ENCODE peak calls at places on chromosomes 4 and X, in ten cellular contexts. I is transverse colon, L is HCT116, D is thyroid gland, C is sigmoid colon, E is adrenal gland, K is spleen, G is ovary, Y is IMR-90, S is H1. F is an unnamed sample. For H3K36me3, the result is how much of the 10 kb centered on the place peaks cover.

GRCh38 chr4:77538574-77539157 is 67.0 kb upstream of the CXCL13 start:
- DNase-seq in D (peak), Y (no peak), S (no peak), L (peak), G (no peak), C (no peak), I (no peak), E (peak), K (no peak), F (no peak)

GRCh38 chr4:87949961-87950360 is 25.6 kb upstream of the SPP1 start:
- DNase-seq in S (no peak), G (no peak), Y (peak), K (no peak), I (no peak), E (peak), D (no peak), C (no peak), L (no peak), F (no peak)

GRCh38 chr4:155353923-155354540 is 22.7 kb downstream of the MAP9 start:
- DNase-seq in S (no peak), G (peak), I (peak), Y (peak), L (peak), K (peak), E (peak), D (peak), C (peak), F (no peak)

GRCh38 chr4:65120287-65120686 is 550.0 kb downstream of the EPHA5 start:
- DNase-seq in C (no peak), K (no peak), G (no peak), Y (no peak), D (no peak), S (no peak), I (no peak), L (no peak), E (no peak), F (no peak)

GRCh38 chr4:4762300-4762699 is 97.2 kb upstream of the MSX1 start:
- DNase-seq in E (no peak), C (no peak), Y (no peak), G (no peak), L (no peak), K (no peak), I (no peak), D (no peak), S (no peak), F (no peak)

GRCh38 chr4:41715155-41715554 is 33.4 kb downstream of the PHOX2B start:
- DNase-seq in C (no peak), K (no peak), D (no peak), Y (no peak), I (no peak), L (no peak), E (no peak), G (no peak), S (no peak), F (no peak)

GRCh38 chr4:6753891-6754290 is 28.6 kb upstream of the KIAA0232 start:
- DNase-seq in S (no peak), Y (no peak), K (no peak), C (no peak), L (no peak), I (no peak), E (no peak), G (no peak), D (no peak), F (no peak)

GRCh38 chr4:159444668-159445067 is 341.8 kb downstream of the RAPGEF2 start:
- DNase-seq in G (no peak), S (no peak), K (no peak), L (no peak), I (no peak), Y (peak), E (no peak), D (no peak), C (no peak), F (no peak)

GRCh38 chr4:109657854-109658253 is 45.4 kb downstream of the CASP6 start:
- DNase-seq in E (no peak), K (no peak), C (no peak), D (no peak), S (no peak), I (no peak), G (no peak), Y (no peak), L (no peak), F (no peak)

DNA sequence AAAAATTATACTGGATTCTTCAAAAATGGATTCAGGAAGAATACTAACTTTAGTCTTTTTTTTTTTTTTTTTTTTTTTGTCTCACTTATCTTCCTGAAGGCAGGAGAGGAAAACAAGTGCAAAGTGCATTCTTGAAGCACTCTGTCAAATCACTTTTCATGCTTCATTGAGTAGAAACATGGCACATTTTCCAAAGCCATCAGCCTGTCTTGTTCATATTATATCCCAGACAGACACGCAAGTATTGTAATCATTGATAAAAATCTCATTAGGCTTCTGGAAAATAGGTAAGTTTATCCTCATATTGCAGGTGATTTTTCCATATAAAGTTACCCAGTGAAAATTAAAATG is 1.3 kb downstream of the BBS12 start:
- DNase-seq in D (no peak), L (no peak), K (no peak), I (no peak), G (no peak), Y (no peak), E (no peak), C (no peak), S (no peak), F (no peak)
- H3K4me3 ChIP-seq in D (no peak), L (peak), K (no peak), I (peak), G (no peak), Y (no peak), E (peak), C (peak), S (peak), F (no peak)

GRCh38 chr4:99838927-99839326 is 22.3 kb downstream of the DAPP1 start:
- DNase-seq in Y (no peak), C (no peak), G (no peak), L (no peak), I (no peak), K (no peak), E (no peak), S (no peak), D (no peak), F (no peak)
- H3K36me3 ChIP-seq in Y (under half), C (under half), G (under half), L (under half), I (under half), K (under half), E (under half), S (under half), D (under half), F (under half)

GRCh38 chrX:136251042-136251991 is at the start of gene MAP7D3:
- DNase-seq in D (peak), K (peak), G (peak), E (peak), Y (peak), S (peak), L (peak), C (peak), I (peak), F (peak)
- TF ChIP-seq POLR2A in D (peak), K (no peak), G (no peak), E (no peak), Y (peak), S (peak), L (peak), C (peak), I (no peak), F (no peak)

GRCh38 chr4:2714918-2715317 is 41.2 kb downstream of the TNIP2 start:
- DNase-seq in C (peak), L (no peak), G (no peak), S (no peak), K (no peak), E (no peak), Y (no peak), I (no peak), D (no peak), F (no peak)

GRCh38 chr4:2714071-2714770 is 41.9 kb downstream of the TNIP2 start:
- DNase-seq in S (no peak), C (peak), G (no peak), Y (peak), D (peak), E (peak), I (no peak), K (peak), L (no peak), F (no peak)

GRCh38 chr4:2712261-2712842 is 43.8 kb downstream of the TNIP2 start:
- DNase-seq in G (no peak), E (no peak), Y (no peak), D (no peak), S (no peak), K (no peak), I (no peak), L (peak), C (peak), F (no peak)

GRCh38 chr4:2715426-2715825 is 40.7 kb downstream of the TNIP2 start:
- DNase-seq in S (no peak), D (no peak), I (no peak), Y (no peak), G (no peak), K (no peak), E (no peak), L (no peak), C (peak), F (no peak)

DNA sequence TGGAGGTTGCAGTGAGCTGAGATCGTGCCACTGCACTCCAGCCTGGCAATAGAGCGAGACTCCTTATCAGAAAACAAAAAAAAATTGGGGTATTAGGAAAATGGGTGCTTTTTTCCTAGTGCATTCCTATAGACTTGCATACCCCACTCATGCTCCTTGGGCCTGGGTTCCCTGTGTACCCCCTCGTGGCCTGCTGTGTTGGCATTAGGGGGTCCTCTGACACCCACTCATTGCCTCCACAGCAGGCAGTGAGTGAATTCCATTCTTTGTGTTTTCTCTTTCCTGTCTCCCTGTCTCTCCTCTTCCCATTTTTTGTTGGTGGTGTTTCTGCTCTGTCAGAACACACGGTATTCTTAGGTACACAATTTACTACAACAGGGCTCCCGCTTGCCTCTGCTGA is 42.8 kb downstream of the TNIP2 start:
- DNase-seq in Y (no peak), D (no peak), I (no peak), K (no peak), G (no peak), S (no peak), L (no peak), E (no peak), C (no peak), F (no peak)
- H3K4me3 ChIP-seq in Y (no peak), D (no peak), I (no peak), K (no peak), G (no peak), S (no peak), L (no peak), E (no peak), C (no peak), F (no peak)

GRCh38 chr4:13617801-13618200 is 9.7 kb downstream of the BOD1L1 start:
- DNase-seq in L (no peak), E (no peak), K (no peak), C (no peak), S (no peak), I (no peak), Y (no peak), D (no peak), G (no peak), F (no peak)

GRCh38 chr4:13616597-13616996 is 10.9 kb downstream of the BOD1L1 start:
- DNase-seq in S (no peak), Y (no peak), E (no peak), G (no peak), C (no peak), D (no peak), I (no peak), L (no peak), K (no peak), F (no peak)

GRCh38 chr4:13612569-13612968 is 15.0 kb downstream of the BOD1L1 start:
- DNase-seq in I (no peak), D (no peak), C (no peak), E (no peak), G (no peak), S (no peak), K (no peak), L (no peak), Y (no peak), F (no peak)

GRCh38 chr4:13615162-13615561 is 12.4 kb downstream of the BOD1L1 start:
- DNase-seq in K (no peak), C (no peak), I (no peak), G (no peak), D (no peak), Y (no peak), S (no peak), L (no peak), E (no peak), F (no peak)

DNA sequence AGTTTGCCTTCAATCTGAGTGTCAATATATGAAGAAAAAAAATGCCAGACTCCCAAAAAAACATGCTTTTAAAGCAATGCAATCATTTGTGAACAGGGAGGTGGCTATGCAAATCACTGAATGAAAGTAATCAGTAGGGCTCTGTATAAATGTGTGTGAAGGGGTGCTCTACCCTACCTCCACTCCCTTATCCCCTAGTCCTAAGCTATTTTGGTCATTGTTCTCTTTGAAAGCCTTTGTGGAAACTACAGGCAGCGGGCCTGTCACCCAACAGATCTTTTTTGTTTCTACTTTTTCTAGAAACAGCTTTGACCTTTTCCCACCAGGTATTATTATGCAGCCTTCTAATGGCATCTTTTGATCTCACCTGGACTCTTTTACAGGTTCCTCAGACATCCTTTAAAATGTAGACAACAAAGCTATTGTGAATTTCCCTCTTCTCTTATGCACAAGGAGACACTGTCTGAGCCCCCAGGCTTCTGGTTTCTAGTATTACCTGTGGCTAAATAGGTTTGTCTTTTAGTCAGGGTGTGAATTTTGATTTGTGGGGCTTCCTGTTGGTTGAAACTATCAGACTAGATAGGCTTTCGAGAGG is 9.2 kb downstream of the BOD1L1 start:
- DNase-seq in G (no peak), I (no peak), D (no peak), Y (no peak), K (no peak), S (no peak), C (no peak), E (no peak), L (no peak), F (no peak)
- H3K36me3 ChIP-seq in G (under half), I (half or more), D (under half), Y (under half), K (half or more), S (under half), C (half or more), E (under half), L (under half), F (under half)

GRCh38 chr4:74038161-74039064 is at the start of gene CXCL3:
- DNase-seq in L (no peak), G (peak), E (peak), D (peak), I (peak), Y (peak), C (peak), K (peak), S (no peak), F (peak)
- TF ChIP-seq POLR2A in L (no peak), G (no peak), E (no peak), D (peak), I (peak), Y (peak), C (no peak), K (no peak), S (peak), F (peak)

GRCh38 chrX:72255445-72255844 is 16.6 kb upstream of the ERCC6L start:
- DNase-seq in Y (no peak), K (no peak), E (no peak), D (peak), G (no peak), I (no peak), L (no peak), C (no peak), S (no peak), F (no peak)
- H3K4me3 ChIP-seq in Y (no peak), K (no peak), E (no peak), D (no peak), G (no peak), I (peak), L (no peak), C (no peak), S (no peak), F (no peak)

F was measured in prostate gland.